ENCODE peak calls at places on chromosomes 5 and 9, in four cellular contexts. One of them, this sample, is unnamed.

GRCh38 chr5:146877178-146877681 is 1.3 kb downstream of the PPP2R2B start:
- DNase-seq in T1000: no peak
- DNase-seq in HT-29: no peak
- DNase-seq in AG10803: no peak
- DNase-seq in this sample: no peak

GRCh38 chr5:78077369-78078068 is 217.0 kb downstream of the AP3B1 start:
- DNase-seq in T1000: no peak
- DNase-seq in AG10803: no peak
- DNase-seq in HT-29: no peak
- DNase-seq in this sample: no peak

GRCh38 chr5:14183187-14183939 is 40.2 kb downstream of the TRIO start:
- DNase-seq in HT-29: no peak
- DNase-seq in T1000: no peak
- DNase-seq in AG10803: peak
- DNase-seq in this sample: peak

GRCh38 chr5:168070761-168071160 is 220.7 kb upstream of the WWC1 start:
- DNase-seq in AG10803: no peak
- DNase-seq in T1000: no peak
- DNase-seq in HT-29: no peak
- DNase-seq in this sample: no peak

GRCh38 chr5:34655354-34655991 is 655 bp upstream of the RAI14 start:
- DNase-seq in AG10803: peak
- DNase-seq in T1000: no peak
- DNase-seq in HT-29: peak
- DNase-seq in this sample: peak

GRCh38 chr5:140608730-140609520 is 24.1 kb downstream of the CD14 start:
- DNase-seq in HT-29: peak
- DNase-seq in AG10803: peak
- DNase-seq in T1000: no peak
- DNase-seq in this sample: no peak

GRCh38 chr5:157076558-157076957 is 17.6 kb upstream of the HAVCR1 start:
- DNase-seq in AG10803: peak
- DNase-seq in HT-29: no peak
- DNase-seq in T1000: no peak
- DNase-seq in this sample: peak

GRCh38 chr5:6758201-6758600 is 45.0 kb downstream of the TENT4A start:
- DNase-seq in AG10803: no peak
- DNase-seq in HT-29: no peak
- DNase-seq in T1000: no peak
- DNase-seq in this sample: no peak

GRCh38 chr9:30996761-30997160 is 1387.7 kb upstream of the ACO1 start:
- DNase-seq in AG10803: no peak
- DNase-seq in T1000: no peak
- DNase-seq in HT-29: no peak
- DNase-seq in this sample: no peak

GRCh38 chr5:68409259-68409658 is 193.7 kb downstream of the PIK3R1 start:
- DNase-seq in AG10803: peak
- DNase-seq in T1000: no peak
- DNase-seq in HT-29: no peak
- DNase-seq in this sample: peak

GRCh38 chr5:76441890-76442673 is 39.0 kb downstream of the IQGAP2 start:
- DNase-seq in AG10803: no peak
- DNase-seq in T1000: no peak
- DNase-seq in HT-29: no peak
- DNase-seq in this sample: no peak

GRCh38 chr5:375921-376871 is 54.7 kb downstream of the AHRR start:
- DNase-seq in AG10803: no peak
- DNase-seq in T1000: no peak
- DNase-seq in HT-29: no peak
- DNase-seq in this sample: no peak

GRCh38 chr5:94174748-94175411 is 433.5 kb upstream of the POU5F2 start:
- DNase-seq in AG10803: peak
- DNase-seq in HT-29: no peak
- DNase-seq in T1000: no peak
- DNase-seq in this sample: peak

GRCh38 chr9:71285191-71285656 is 163.8 kb upstream of the TRPM3 start:
- DNase-seq in T1000: peak
- DNase-seq in HT-29: peak
- DNase-seq in AG10803: peak
- DNase-seq in this sample: peak

GRCh38 chr5:51384281-51384840 is 1.1 kb downstream of the ISL1 start:
- DNase-seq in AG10803: no peak
- DNase-seq in T1000: no peak
- DNase-seq in HT-29: peak
- DNase-seq in this sample: no peak

GRCh38 chr9:134326754-134327526 is 685 bp downstream of the RXRA start:
- DNase-seq in HT-29: peak
- DNase-seq in AG10803: peak
- DNase-seq in T1000: no peak
- DNase-seq in this sample: no peak

GRCh38 chr9:34579819-34580185 is 9.7 kb downstream of the CNTFR start:
- DNase-seq in T1000: no peak
- DNase-seq in AG10803: no peak
- DNase-seq in HT-29: no peak
- DNase-seq in this sample: no peak

GRCh38 chr5:123809594-123810172 is 297.7 kb downstream of the CSNK1G3 start:
- DNase-seq in HT-29: peak
- DNase-seq in T1000: no peak
- DNase-seq in AG10803: no peak
- DNase-seq in this sample: no peak